ENCODE peak calls at places on chromosomes 1 and 21, in four cellular contexts. One of them, this sample, is unnamed.
A peak's percentile ranks its signal among the peaks of the same experiment; 100 is the strongest.

GRCh38 chr1:229529639-229530038 is 21.5 kb upstream of the NUP133 start:
- DNase-seq in fibroblast of lung: no peak
- DNase-seq in aorta: no peak
- DNase-seq in brain microvascular endothelial cell: no peak
- DNase-seq in this sample: no peak

GRCh38 chr1:97712980-97713379 is 207.9 kb downstream of the DPYD start:
- DNase-seq in fibroblast of lung: no peak
- DNase-seq in aorta: no peak
- DNase-seq in brain microvascular endothelial cell: no peak
- DNase-seq in this sample: no peak

GRCh38 chr1:111906816-111907215 is 82.7 kb downstream of the KCND3 start:
- DNase-seq in fibroblast of lung: no peak
- DNase-seq in aorta: no peak
- DNase-seq in brain microvascular endothelial cell: no peak
- DNase-seq in this sample: no peak

GRCh38 chr21:36710729-36711048 is 11.8 kb downstream of the SIM2 start:
- DNase-seq in fibroblast of lung: no peak
- DNase-seq in aorta: peak; percentile 32
- DNase-seq in brain microvascular endothelial cell: no peak
- DNase-seq in this sample: peak; percentile 49

GRCh38 chr1:9363061-9363471 is 70.4 kb downstream of the SPSB1 start:
- DNase-seq in fibroblast of lung: no peak
- DNase-seq in aorta: no peak
- DNase-seq in brain microvascular endothelial cell: no peak
- DNase-seq in this sample: no peak

GRCh38 chr1:159827549-159827948 is 876 bp downstream of the SLAMF8 start:
- DNase-seq in fibroblast of lung: no peak
- DNase-seq in aorta: no peak
- DNase-seq in brain microvascular endothelial cell: no peak
- DNase-seq in this sample: no peak

GRCh38 chr1:96481410-96481809 is 240.2 kb upstream of the PTBP2 start:
- DNase-seq in fibroblast of lung: no peak
- DNase-seq in aorta: no peak
- DNase-seq in brain microvascular endothelial cell: no peak
- DNase-seq in this sample: no peak

GRCh38 chr1:87795615-87796337 is 467.1 kb downstream of the LMO4 start:
- DNase-seq in fibroblast of lung: no peak
- DNase-seq in aorta: no peak
- DNase-seq in brain microvascular endothelial cell: no peak
- DNase-seq in this sample: no peak

GRCh38 chr1:176174108-176174507 is 33.0 kb downstream of the COP1 start:
- DNase-seq in fibroblast of lung: peak; percentile 9
- DNase-seq in aorta: no peak
- DNase-seq in brain microvascular endothelial cell: no peak
- DNase-seq in this sample: no peak

GRCh38 chr1:109446236-109446635 is 20.0 kb upstream of the PSMA5 start:
- DNase-seq in fibroblast of lung: no peak
- DNase-seq in aorta: no peak
- DNase-seq in brain microvascular endothelial cell: no peak
- DNase-seq in this sample: no peak

GRCh38 chr1:220910021-220910420 is 30.8 kb downstream of the HLX start:
- DNase-seq in fibroblast of lung: no peak
- DNase-seq in aorta: no peak
- DNase-seq in brain microvascular endothelial cell: no peak
- DNase-seq in this sample: no peak

GRCh38 chr21:25887166-25887565 is 152.4 kb downstream of the GABPA start:
- DNase-seq in fibroblast of lung: no peak
- DNase-seq in aorta: no peak
- DNase-seq in brain microvascular endothelial cell: no peak
- DNase-seq in this sample: no peak

GRCh38 chr1:173861731-173862145 is 6.1 kb downstream of the GAS5 start:
- DNase-seq in fibroblast of lung: no peak
- DNase-seq in aorta: no peak
- DNase-seq in brain microvascular endothelial cell: no peak
- DNase-seq in this sample: peak; percentile 34

GRCh38 chr1:18463984-18464664 is 16.6 kb upstream of the KLHDC7A start:
- DNase-seq in fibroblast of lung: no peak
- DNase-seq in aorta: no peak
- DNase-seq in brain microvascular endothelial cell: no peak
- DNase-seq in this sample: no peak

GRCh38 chr1:234922987-234923386 is 205.7 kb downstream of the TOMM20 start:
- DNase-seq in fibroblast of lung: no peak
- DNase-seq in aorta: no peak
- DNase-seq in brain microvascular endothelial cell: no peak
- DNase-seq in this sample: no peak

GRCh38 chr1:48673725-48674124 is 103.0 kb downstream of the BEND5 start:
- DNase-seq in fibroblast of lung: no peak
- DNase-seq in aorta: no peak
- DNase-seq in brain microvascular endothelial cell: no peak
- DNase-seq in this sample: no peak

GRCh38 chr1:209224886-209225285 is 358.6 kb upstream of the CAMK1G start:
- DNase-seq in fibroblast of lung: no peak
- DNase-seq in aorta: no peak
- DNase-seq in brain microvascular endothelial cell: no peak
- DNase-seq in this sample: no peak

GRCh38 chr1:17755120-17755519 is at the start of gene ACTL8:
- DNase-seq in fibroblast of lung: no peak
- DNase-seq in aorta: no peak
- DNase-seq in brain microvascular endothelial cell: no peak
- DNase-seq in this sample: no peak

GRCh38 chr21:41947596-41948403 is 6.0 kb downstream of the C2CD2 start:
- DNase-seq in fibroblast of lung: peak; percentile 53
- DNase-seq in aorta: peak; percentile 81
- DNase-seq in brain microvascular endothelial cell: no peak
- DNase-seq in this sample: peak; percentile 99

GRCh38 chr1:225596152-225596551 is 56.8 kb downstream of the ENAH start:
- DNase-seq in fibroblast of lung: no peak
- DNase-seq in aorta: no peak
- DNase-seq in brain microvascular endothelial cell: no peak
- DNase-seq in this sample: no peak

GRCh38 chr1:110308247-110308646 is 30.9 kb upstream of the RBM15 start:
- DNase-seq in fibroblast of lung: peak; percentile 94
- DNase-seq in aorta: no peak
- DNase-seq in brain microvascular endothelial cell: peak; percentile 75
- DNase-seq in this sample: peak; percentile 37

GRCh38 chr1:226653311-226653921 is 85.7 kb downstream of the ITPKB start:
- DNase-seq in fibroblast of lung: no peak
- DNase-seq in aorta: peak; percentile 40
- DNase-seq in brain microvascular endothelial cell: no peak
- DNase-seq in this sample: no peak

GRCh38 chr1:8259498-8260290 is 58.2 kb upstream of the SLC45A1 start:
- DNase-seq in fibroblast of lung: peak; percentile 85
- DNase-seq in aorta: no peak
- DNase-seq in brain microvascular endothelial cell: peak; percentile 69
- DNase-seq in this sample: no peak

GRCh38 chr1:25134307-25134706 is 98.0 kb downstream of the SYF2 start:
- DNase-seq in fibroblast of lung: no peak
- DNase-seq in aorta: no peak
- DNase-seq in brain microvascular endothelial cell: no peak
- DNase-seq in this sample: no peak

GRCh38 chr1:1941211-1941841 is 22.2 kb upstream of the TMEM52 start:
- DNase-seq in fibroblast of lung: no peak
- DNase-seq in aorta: peak; percentile 21
- DNase-seq in brain microvascular endothelial cell: no peak
- DNase-seq in this sample: no peak

GRCh38 chr1:88145752-88146151 is 538.3 kb upstream of the PKN2 start:
- DNase-seq in fibroblast of lung: no peak
- DNase-seq in aorta: no peak
- DNase-seq in brain microvascular endothelial cell: no peak
- DNase-seq in this sample: no peak

GRCh38 chr1:21329209-21329844 is 39.1 kb upstream of the ECE1 start:
- DNase-seq in fibroblast of lung: no peak
- DNase-seq in aorta: no peak
- DNase-seq in brain microvascular endothelial cell: no peak
- DNase-seq in this sample: no peak

GRCh38 chr1:114750780-114751179 is 7.0 kb downstream of the CSDE1 start:
- DNase-seq in fibroblast of lung: peak; percentile 13
- DNase-seq in aorta: no peak
- DNase-seq in brain microvascular endothelial cell: no peak
- DNase-seq in this sample: no peak
- H3K36me3 ChIP-seq in fibroblast of lung: peaks cover 3% of the 10 kb centered on the region
- H3K36me3 ChIP-seq in aorta: no peaks in the 10 kb centered on the region
- H3K36me3 ChIP-seq in brain microvascular endothelial cell: peaks cover 32% of the 10 kb centered on the region
- H3K36me3 ChIP-seq in this sample: peaks cover 77% of the 10 kb centered on the region

GRCh38 chr1:43359696-43360095 is 915 bp downstream of the CDC20 start:
- DNase-seq in fibroblast of lung: no peak
- DNase-seq in aorta: no peak
- DNase-seq in brain microvascular endothelial cell: no peak
- DNase-seq in this sample: no peak

GRCh38 chr1:43358746-43359693 is at the start of gene CDC20:
- DNase-seq in fibroblast of lung: peak; percentile 92
- DNase-seq in aorta: peak; percentile 99
- DNase-seq in brain microvascular endothelial cell: peak; percentile 98
- DNase-seq in this sample: peak; percentile 98

GRCh38 chr1:43358121-43358745 is 548 bp upstream of the CDC20 start:
- DNase-seq in fibroblast of lung: peak; percentile 52
- DNase-seq in aorta: no peak
- DNase-seq in brain microvascular endothelial cell: no peak
- DNase-seq in this sample: no peak

GRCh38 chr1:43363283-43363934 is 4.4 kb downstream of the ELOVL1 start:
- DNase-seq in fibroblast of lung: no peak
- DNase-seq in aorta: no peak
- DNase-seq in brain microvascular endothelial cell: no peak
- DNase-seq in this sample: peak; percentile 44

GRCh38 chr1:43360616-43361015 is 1.8 kb downstream of the CDC20 start:
- DNase-seq in fibroblast of lung: no peak
- DNase-seq in aorta: no peak
- DNase-seq in brain microvascular endothelial cell: no peak
- DNase-seq in this sample: no peak
- H3K4me3 ChIP-seq in fibroblast of lung: peak overlapping the region; percentile 65
- H3K4me3 ChIP-seq in aorta: no peak overlapping the region
- H3K4me3 ChIP-seq in brain microvascular endothelial cell: peak overlapping the region; percentile 80
- H3K4me3 ChIP-seq in this sample: peak overlapping the region; percentile 89

GRCh38 chr1:76867342-76868130 is at the start of gene ST6GALNAC5:
- DNase-seq in fibroblast of lung: peak; percentile 50
- DNase-seq in aorta: no peak
- DNase-seq in brain microvascular endothelial cell: no peak
- DNase-seq in this sample: peak; percentile 17
- H3K27me3 ChIP-seq in fibroblast of lung: peaks cover 8% of the 10 kb centered on the region
- H3K27me3 ChIP-seq in aorta: no peaks in the 10 kb centered on the region
- H3K27me3 ChIP-seq in brain microvascular endothelial cell: peaks cover 38% of the 10 kb centered on the region
- H3K27me3 ChIP-seq in this sample: peaks cover 31% of the 10 kb centered on the region

DNA sequence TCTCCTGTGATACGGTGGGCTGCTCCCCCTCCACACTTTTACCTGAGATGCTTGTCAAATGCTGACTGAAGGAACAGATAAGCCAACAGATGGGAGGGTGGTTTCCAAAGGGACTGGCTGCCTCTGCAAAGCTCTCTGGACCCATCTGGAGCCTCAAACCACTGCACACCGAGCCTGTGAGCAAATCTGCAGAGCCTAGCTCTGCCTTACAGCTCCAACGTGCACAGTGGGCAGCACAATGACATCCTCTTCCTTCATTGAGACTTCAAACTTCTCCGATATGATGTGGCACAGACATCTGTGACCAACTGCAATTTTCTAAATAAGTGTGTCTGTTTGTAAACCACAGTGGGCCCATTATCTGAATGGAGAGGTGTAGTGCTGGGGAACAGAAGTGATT is 26.2 kb upstream of the KNCN start:
- DNase-seq in fibroblast of lung: no peak
- DNase-seq in aorta: no peak
- DNase-seq in brain microvascular endothelial cell: no peak
- DNase-seq in this sample: no peak
- H3K36me3 ChIP-seq in fibroblast of lung: peaks cover 2% of the 10 kb centered on the region
- H3K36me3 ChIP-seq in aorta: no peaks in the 10 kb centered on the region
- H3K36me3 ChIP-seq in brain microvascular endothelial cell: peaks cover 19% of the 10 kb centered on the region
- H3K36me3 ChIP-seq in this sample: peaks cover 4% of the 10 kb centered on the region

DNA sequence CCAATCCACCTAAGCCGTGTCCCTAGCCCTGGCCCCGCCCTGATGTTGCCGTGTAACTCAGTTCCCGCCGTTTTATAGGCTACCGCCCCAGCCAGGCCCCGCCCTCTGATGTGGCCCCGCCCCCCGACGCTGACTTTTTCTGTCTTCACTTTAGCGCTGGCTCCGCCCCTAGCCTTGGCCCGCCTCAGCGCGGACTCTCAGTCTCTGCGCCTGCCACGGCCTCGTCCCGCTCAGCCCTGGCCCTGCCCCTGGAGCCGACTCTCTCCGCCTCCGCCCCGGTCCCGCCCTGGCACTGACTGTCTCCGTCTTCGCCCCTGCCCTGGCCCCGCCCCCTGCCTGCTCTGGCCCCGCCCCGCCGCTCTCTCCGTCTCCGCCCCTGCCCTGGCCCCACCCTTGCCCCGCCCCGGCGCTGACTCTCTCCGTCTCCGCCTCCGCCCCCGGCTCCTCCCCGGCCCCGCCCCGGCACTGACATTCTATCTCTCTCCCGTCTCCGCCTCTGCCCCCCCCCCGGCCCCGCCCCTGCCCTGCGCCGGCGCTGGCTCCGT is 5.2 kb downstream of the MATN1 start:
- DNase-seq in fibroblast of lung: peak; percentile 94
- DNase-seq in aorta: peak; percentile 100
- DNase-seq in brain microvascular endothelial cell: peak; percentile 97
- DNase-seq in this sample: peak; percentile 98
- H3K4me3 ChIP-seq in fibroblast of lung: peak overlapping the region; percentile 26
- H3K4me3 ChIP-seq in aorta: no peak overlapping the region
- H3K4me3 ChIP-seq in brain microvascular endothelial cell: peak overlapping the region; percentile 42
- H3K4me3 ChIP-seq in this sample: peak overlapping the region; percentile 55